ENCODE peak calls at places on chromosome 9, in nine cellular contexts. Z is uterus, V is fibroblast of mammary gland, M is tibial artery, B is fibroblast of the aortic adventitia, S is astrocyte of the spinal cord, W is PC-3, Y is colonic mucosa, A is GM12864. H is an unnamed sample.

GRCh38 chr9:133679466-133680051 is 43.4 kb downstream of the DBH start:
- DNase-seq in Z (peak), V (no peak), M (no peak), B (no peak), S (no peak), W (no peak), Y (no peak), A (no peak), H (no peak)

GRCh38 chr9:125886365-125886764 is 139.2 kb downstream of the PBX3 start:
- DNase-seq in Z (no peak), V (no peak), M (no peak), B (peak), S (no peak), W (no peak), Y (no peak), A (no peak), H (no peak)

GRCh38 chr9:68651280-68651893 is 53.7 kb upstream of the PIP5K1B start:
- DNase-seq in Z (no peak), V (no peak), M (no peak), B (no peak), S (no peak), W (peak), Y (no peak), A (no peak), H (no peak)

GRCh38 chr9:92616199-92617129 is 53.5 kb downstream of the IPPK start:
- DNase-seq in Z (peak), V (peak), M (no peak), B (peak), S (no peak), W (no peak), Y (peak), A (no peak), H (peak)

GRCh38 chr9:126275386-126276001 is 51.1 kb upstream of the MVB12B start:
- DNase-seq in Z (no peak), V (no peak), M (no peak), B (peak), S (peak), W (no peak), Y (no peak), A (no peak), H (no peak)

GRCh38 chr9:21084242-21084850 is 6.6 kb upstream of the IFNB1 start:
- DNase-seq in Z (no peak), V (no peak), M (no peak), B (no peak), S (no peak), W (no peak), Y (no peak), A (no peak), H (no peak)

GRCh38 chr9:131798166-131798565 is 58.3 kb upstream of the RAPGEF1 start:
- DNase-seq in Z (no peak), V (no peak), M (no peak), B (no peak), S (no peak), W (no peak), Y (no peak), A (no peak), H (no peak)

GRCh38 chr9:125255781-125256391 is 5.7 kb upstream of the GAPVD1 start:
- DNase-seq in Z (no peak), V (no peak), M (no peak), B (no peak), S (no peak), W (peak), Y (no peak), A (no peak), H (no peak)

GRCh38 chr9:131485728-131486381 is 16.9 kb upstream of the POMT1 start:
- DNase-seq in Z (no peak), V (no peak), M (no peak), B (no peak), S (no peak), W (no peak), Y (no peak), A (no peak), H (no peak)

GRCh38 chr9:124784503-124784902 is 7.6 kb downstream of the OLFML2A start:
- DNase-seq in Z (peak), V (peak), M (no peak), B (peak), S (peak), W (no peak), Y (no peak), A (no peak), H (peak)

GRCh38 chr9:76459691-76460635 is 981 bp downstream of the GCNT1 start:
- DNase-seq in Z (peak), V (peak), M (peak), B (peak), S (peak), W (peak), Y (peak), A (no peak), H (no peak)

GRCh38 chr9:27162045-27162444 is 53.0 kb downstream of the TEK start:
- DNase-seq in Z (no peak), V (peak), M (no peak), B (peak), S (peak), W (no peak), Y (no peak), A (no peak), H (no peak)

GRCh38 chr9:85117831-85118230 is 448.3 kb downstream of the NTRK2 start:
- DNase-seq in Z (no peak), V (no peak), M (no peak), B (no peak), S (no peak), W (peak), Y (no peak), A (no peak), H (no peak)

GRCh38 chr9:19782005-19782404 is 6.8 kb downstream of the SLC24A2 start:
- DNase-seq in Z (no peak), V (peak), M (no peak), B (no peak), S (peak), W (peak), Y (no peak), A (no peak), H (no peak)

GRCh38 chr9:105912868-105913516 is 218.7 kb downstream of the TMEM38B start:
- DNase-seq in Z (no peak), V (peak), M (no peak), B (no peak), S (peak), W (peak), Y (no peak), A (no peak), H (no peak)

GRCh38 chr9:33471361-33471760 is 2.4 kb downstream of the NOL6 start:
- DNase-seq in Z (no peak), V (no peak), M (no peak), B (no peak), S (no peak), W (no peak), Y (no peak), A (no peak), H (no peak)

GRCh38 chr9:18605763-18606162 is 131.8 kb downstream of the ADAMTSL1 start:
- DNase-seq in Z (peak), V (peak), M (peak), B (peak), S (peak), W (no peak), Y (peak), A (no peak), H (no peak)

GRCh38 chr9:133852476-133852875 is 114.3 kb upstream of the SARDH start:
- DNase-seq in Z (no peak), V (no peak), M (no peak), B (no peak), S (no peak), W (no peak), Y (no peak), A (no peak), H (no peak)

GRCh38 chr9:126160067-126160853 is 166.4 kb upstream of the MVB12B start:
- DNase-seq in Z (no peak), V (no peak), M (no peak), B (no peak), S (no peak), W (no peak), Y (no peak), A (no peak), H (no peak)

GRCh38 chr9:136577941-136578619 is 32.2 kb upstream of the NOTCH1 start:
- DNase-seq in Z (no peak), V (no peak), M (no peak), B (no peak), S (no peak), W (no peak), Y (no peak), A (no peak), H (no peak)

GRCh38 chr9:91532325-91532724 is 108.7 kb upstream of the NFIL3 start:
- DNase-seq in Z (no peak), V (peak), M (no peak), B (peak), S (no peak), W (peak), Y (no peak), A (no peak), H (no peak)

GRCh38 chr9:122179054-122179689 is 19.5 kb downstream of the MORN5 start:
- DNase-seq in Z (no peak), V (no peak), M (no peak), B (no peak), S (no peak), W (no peak), Y (peak), A (no peak), H (no peak)
- H3K4me3 ChIP-seq in Z (no peak), V (no peak), M (no peak), B (no peak), S (no peak), W (no peak), Y (no peak), A (no peak), H (no peak)

GRCh38 chr9:134939836-134940235 is 22.1 kb upstream of the FCN1 start:
- DNase-seq in Z (no peak), V (no peak), M (no peak), B (no peak), S (no peak), W (no peak), Y (no peak), A (no peak), H (no peak)
- H3K4me3 ChIP-seq in Z (no peak), V (no peak), M (no peak), B (no peak), S (no peak), W (no peak), Y (no peak), A (no peak), H (no peak)

GRCh38 chr9:1938135-1938534 is 77.0 kb upstream of the SMARCA2 start:
- DNase-seq in Z (no peak), V (no peak), M (no peak), B (no peak), S (no peak), W (no peak), Y (no peak), A (no peak), H (no peak)
- H3K4me3 ChIP-seq in Z (no peak), V (no peak), M (no peak), B (no peak), S (no peak), W (no peak), Y (no peak), A (no peak), H (no peak)

GRCh38 chr9:129888809-129889460 is 53.7 kb downstream of the USP20 start:
- DNase-seq in Z (no peak), V (no peak), M (no peak), B (no peak), S (no peak), W (no peak), Y (no peak), A (no peak), H (no peak)
- H3K4me3 ChIP-seq in Z (no peak), V (no peak), M (no peak), B (no peak), S (no peak), W (no peak), Y (no peak), A (no peak), H (no peak)

DNA sequence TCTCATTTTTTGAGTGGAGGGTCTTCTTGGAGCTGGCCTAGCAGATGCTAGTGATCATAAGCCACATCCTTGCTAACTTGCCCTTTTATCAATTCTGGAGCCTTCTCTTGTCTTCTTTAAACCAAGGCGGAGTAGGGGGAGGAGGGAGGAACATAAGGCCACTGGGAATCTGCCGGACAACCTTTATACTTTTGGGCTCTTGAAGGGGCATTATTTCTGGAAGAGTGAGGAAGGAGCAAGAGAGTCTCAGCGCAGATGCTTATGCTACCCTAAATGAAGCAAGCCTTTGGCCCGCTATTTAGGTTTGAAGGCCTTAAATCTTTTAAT is 2.0 kb downstream of the TMEFF1 start:
- DNase-seq in Z (no peak), V (no peak), M (no peak), B (no peak), S (no peak), W (no peak), Y (no peak), A (no peak), H (no peak)
- H3K4me3 ChIP-seq in Z (no peak), V (no peak), M (no peak), B (no peak), S (no peak), W (no peak), Y (no peak), A (no peak), H (no peak)

DNA sequence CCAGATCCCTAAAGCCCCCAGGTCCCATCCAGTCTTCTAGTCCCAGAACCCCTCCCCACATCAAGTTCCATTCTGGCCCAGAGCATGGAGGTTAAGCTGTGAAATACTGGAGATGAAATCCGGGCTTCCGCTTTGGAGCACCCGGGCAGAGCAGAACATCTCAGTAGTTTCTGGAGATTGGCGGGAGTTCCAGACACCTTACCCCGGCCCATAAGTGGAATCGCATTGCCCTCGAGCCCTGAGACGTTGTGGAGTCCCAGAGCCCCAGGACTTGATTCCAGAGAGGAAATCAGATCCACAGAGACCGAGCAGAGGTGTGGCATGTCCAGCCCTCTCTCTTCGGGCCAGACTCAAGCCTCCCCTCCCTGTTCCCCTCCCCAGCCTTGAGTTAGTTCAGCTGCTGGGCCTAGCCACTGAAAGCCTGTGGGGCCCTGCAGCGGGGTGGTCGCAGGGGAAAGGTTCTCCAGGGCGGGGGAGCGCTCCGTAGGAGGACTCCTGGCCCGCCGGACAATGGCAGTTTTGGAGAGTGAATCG is 937 bp upstream of the PAX5 start:
- DNase-seq in Z (no peak), V (no peak), M (no peak), B (no peak), S (no peak), W (no peak), Y (no peak), A (no peak), H (no peak)
- H3K4me3 ChIP-seq in Z (no peak), V (no peak), M (no peak), B (no peak), S (no peak), W (peak), Y (no peak), A (peak), H (no peak)

GRCh38 chr9:72294952-72295351 is 70.1 kb downstream of the ZFAND5 start:
- DNase-seq in Z (no peak), V (no peak), M (no peak), B (peak), S (no peak), W (no peak), Y (peak), A (no peak), H (no peak)
- H3K4me3 ChIP-seq in Z (no peak), V (no peak), M (no peak), B (no peak), S (no peak), W (no peak), Y (no peak), A (no peak), H (no peak)

GRCh38 chr9:35728041-35728971 is 3.7 kb downstream of the TLN1 start:
- DNase-seq in Z (peak), V (peak), M (peak), B (peak), S (peak), W (peak), Y (peak), A (no peak), H (peak)

GRCh38 chr9:35727676-35728040 is 4.3 kb downstream of the TLN1 start:
- DNase-seq in Z (no peak), V (no peak), M (no peak), B (no peak), S (no peak), W (no peak), Y (no peak), A (no peak), H (no peak)

GRCh38 chr9:35729700-35730485 is 2.1 kb downstream of the TLN1 start:
- DNase-seq in Z (no peak), V (peak), M (peak), B (peak), S (peak), W (peak), Y (peak), A (no peak), H (peak)

GRCh38 chr9:35730486-35730854 is 1.5 kb downstream of the TLN1 start:
- DNase-seq in Z (no peak), V (no peak), M (no peak), B (no peak), S (no peak), W (no peak), Y (no peak), A (no peak), H (no peak)

GRCh38 chr9:35729101-35729500 is 2.9 kb downstream of the TLN1 start:
- DNase-seq in Z (no peak), V (no peak), M (no peak), B (peak), S (no peak), W (no peak), Y (no peak), A (no peak), H (no peak)
- H3K4me3 ChIP-seq in Z (peak), V (peak), M (peak), B (peak), S (peak), W (peak), Y (peak), A (peak), H (peak)